ENCODE peak calls at places on chromosomes 3 and 15, in ten cellular contexts. P, F, L, D, B, O, Z, I, Y and C are unnamed samples.

GRCh38 chr3:108406661-108407206 is 103.7 kb downstream of the MYH15 start:
- DNase-seq in P (peak; percentile 77), F (peak; percentile 68), L (peak; percentile 63), D (no peak), B (peak; percentile 68), O (peak; percentile 58), Z (no peak), I (no peak), Y (peak; percentile 35), C (peak; percentile 82)

GRCh38 chr3:165895919-165896318 is 58.7 kb upstream of the BCHE start:
- DNase-seq in P (peak; percentile 34), F (no peak), L (peak; percentile 56), D (no peak), B (no peak), O (no peak), Z (no peak), I (no peak), Y (no peak), C (peak; percentile 6)

GRCh38 chr15:48868549-48868948 is 9.4 kb upstream of the EID1 start:
- DNase-seq in P (peak; percentile 92), F (peak; percentile 68), L (peak; percentile 41), D (no peak), B (peak; percentile 12), O (peak; percentile 36), Z (no peak), I (no peak), Y (no peak), C (peak; percentile 81)

GRCh38 chr3:12227833-12228232 is 61.0 kb upstream of the PPARG start:
- DNase-seq in P (no peak), F (peak; percentile 89), L (no peak), D (no peak), B (no peak), O (peak; percentile 69), Z (no peak), I (no peak), Y (peak; percentile 76), C (peak; percentile 96)

GRCh38 chr15:70474682-70475438 is 288.5 kb downstream of the UACA start:
- DNase-seq in P (peak; percentile 94), F (peak; percentile 97), L (no peak), D (no peak), B (peak; percentile 58), O (peak; percentile 86), Z (peak; percentile 96), I (no peak), Y (no peak), C (peak; percentile 97)

GRCh38 chr15:92164327-92165000 is 229.2 kb upstream of the ST8SIA2 start:
- DNase-seq in P (no peak), F (peak; percentile 5), L (no peak), D (no peak), B (no peak), O (peak; percentile 32), Z (no peak), I (no peak), Y (peak; percentile 22), C (no peak)

GRCh38 chr15:58212909-58213526 is 74.8 kb downstream of the AQP9 start:
- DNase-seq in P (peak; percentile 42), F (peak; percentile 74), L (peak; percentile 54), D (no peak), B (no peak), O (peak; percentile 63), Z (no peak), I (no peak), Y (no peak), C (peak; percentile 78)

GRCh38 chr15:51776952-51777574 is 25.7 kb downstream of the TMOD2 start:
- DNase-seq in P (peak; percentile 98), F (peak; percentile 80), L (peak; percentile 76), D (no peak), B (peak; percentile 28), O (peak; percentile 83), Z (peak; percentile 57), I (peak; percentile 18), Y (peak; percentile 45), C (peak; percentile 82)

GRCh38 chr15:99104788-99105515 is at the start of gene SYNM:
- DNase-seq in P (peak; percentile 71), F (peak; percentile 81), L (peak; percentile 99), D (peak; percentile 57), B (peak; percentile 39), O (peak; percentile 94), Z (peak; percentile 85), I (no peak), Y (no peak), C (peak; percentile 68)

GRCh38 chr15:33448961-33449611 is 138.3 kb downstream of the RYR3 start:
- DNase-seq in P (peak; percentile 83), F (no peak), L (no peak), D (no peak), B (no peak), O (no peak), Z (no peak), I (no peak), Y (no peak), C (no peak)

GRCh38 chr15:55774113-55774970 is 31.4 kb upstream of the PRTG start:
- DNase-seq in P (peak; percentile 36), F (peak; percentile 45), L (peak; percentile 60), D (no peak), B (no peak), O (peak; percentile 56), Z (peak; percentile 48), I (peak; percentile 8), Y (no peak), C (peak; percentile 34)

GRCh38 chr3:14532691-14533456 is 7.3 kb downstream of the GRIP2 start:
- DNase-seq in P (peak; percentile 81), F (peak; percentile 27), L (peak; percentile 84), D (no peak), B (no peak), O (peak; percentile 61), Z (peak; percentile 54), I (no peak), Y (no peak), C (peak; percentile 10)

GRCh38 chr3:56921573-56922571 is 120.1 kb upstream of the ARHGEF3 start:
- DNase-seq in P (no peak), F (peak; percentile 45), L (no peak), D (no peak), B (no peak), O (peak; percentile 34), Z (peak; percentile 59), I (no peak), Y (no peak), C (no peak)

GRCh38 chr3:190534386-190534785 is 20.5 kb downstream of the IL1RAP start:
- DNase-seq in P (peak; percentile 55), F (peak; percentile 51), L (no peak), D (no peak), B (no peak), O (no peak), Z (no peak), I (no peak), Y (no peak), C (peak; percentile 44)

GRCh38 chr3:105730973-105731372 is 137.8 kb downstream of the CBLB start:
- DNase-seq in P (no peak), F (peak; percentile 44), L (no peak), D (no peak), B (no peak), O (no peak), Z (no peak), I (no peak), Y (no peak), C (peak; percentile 52)

GRCh38 chr3:77039606-77040553 is at the start of gene ROBO2:
- DNase-seq in P (peak; percentile 54), F (peak; percentile 49), L (peak; percentile 66), D (peak; percentile 15), B (peak; percentile 41), O (peak; percentile 37), Z (no peak), I (no peak), Y (no peak), C (no peak)